ENCODE peak calls at places on chromosomes 5 and 9, in five cellular contexts. R is sigmoid colon, P is heart left ventricle, W is neural progenitor cell, X is aorta. H is an unnamed sample. For H3K9me3 and H3K27me3, the result is how much of the 10 kb centered on the place peaks cover.

GRCh38 chr5:113227798-113228197 is 207.0 kb downstream of the TSSK1B start:
- DNase-seq in R (no peak), P (no peak), W (no peak), X (no peak), H (no peak)

GRCh38 chr5:131634666-131634995 is 398 bp downstream of the RAPGEF6 start:
- DNase-seq in R (no peak), P (peak), W (peak), X (peak), H (peak)

GRCh38 chr5:61809651-61810050 is 477.6 kb downstream of the ZSWIM6 start:
- DNase-seq in R (no peak), P (no peak), W (no peak), X (no peak), H (no peak)

GRCh38 chr5:143896471-143896870 is 84.5 kb downstream of the HMHB1 start:
- DNase-seq in R (no peak), P (no peak), W (no peak), X (no peak), H (no peak)

GRCh38 chr9:35736201-35736633 is 3.8 kb downstream of the CREB3 start:
- DNase-seq in R (peak), P (peak), W (peak), X (no peak), H (peak)

GRCh38 chr5:87877023-87877422 is 391.6 kb downstream of the TMEM161B start:
- DNase-seq in R (no peak), P (no peak), W (no peak), X (no peak), H (no peak)

GRCh38 chr5:161414037-161414436 is 132.5 kb downstream of the GABRB2 start:
- DNase-seq in R (no peak), P (no peak), W (no peak), X (no peak), H (no peak)

GRCh38 chr5:132364319-132364718 is 5.2 kb upstream of the SLC22A5 start:
- DNase-seq in R (no peak), P (peak), W (no peak), X (no peak), H (no peak)

GRCh38 chr5:141084487-141084989 is 9.9 kb upstream of the PCDHB2 start:
- DNase-seq in R (no peak), P (peak), W (peak), X (no peak), H (peak)

GRCh38 chr9:34809504-34810186 is 99.7 kb upstream of the CCL21 start:
- DNase-seq in R (no peak), P (peak), W (peak), X (no peak), H (no peak)

GRCh38 chr5:138898336-138898735 is 23.2 kb upstream of the LRRTM2 start:
- DNase-seq in R (no peak), P (no peak), W (no peak), X (no peak), H (no peak)

GRCh38 chr5:138900281-138900965 is 25.3 kb upstream of the LRRTM2 start:
- DNase-seq in R (no peak), P (no peak), W (no peak), X (no peak), H (no peak)

GRCh38 chr5:138898742-138899141 is 23.6 kb upstream of the LRRTM2 start:
- DNase-seq in R (no peak), P (no peak), W (no peak), X (no peak), H (no peak)

GRCh38 chr5:138903113-138903789 is 28.1 kb upstream of the LRRTM2 start:
- DNase-seq in R (no peak), P (no peak), W (no peak), X (no peak), H (no peak)

GRCh38 chr5:138901716-138902115 is 26.6 kb upstream of the LRRTM2 start:
- DNase-seq in R (no peak), P (no peak), W (peak), X (no peak), H (no peak)
- H3K27ac ChIP-seq in R (no peak), P (peak), W (no peak), X (no peak), H (no peak)

DNA sequence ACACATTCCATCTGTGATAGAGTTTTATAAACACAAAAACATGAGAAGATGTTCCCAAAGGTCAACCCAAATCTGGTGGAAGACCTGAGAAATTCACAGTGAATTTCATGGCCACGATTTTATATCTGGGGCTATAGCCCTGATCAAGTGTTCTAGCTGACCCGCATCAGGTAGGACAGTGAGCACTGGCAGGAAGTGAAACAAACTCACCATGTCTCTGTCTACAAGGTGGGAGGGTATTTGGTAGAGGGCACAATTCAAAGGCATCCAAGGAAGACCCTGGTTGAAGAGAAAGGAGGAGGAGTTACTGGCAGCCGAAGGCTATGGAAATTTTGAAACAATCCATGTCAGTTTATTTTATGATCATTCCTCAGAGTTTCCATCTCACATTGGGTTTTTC is 611.8 kb upstream of the CLINT1 start:
- DNase-seq in R (no peak), P (no peak), W (no peak), X (no peak), H (no peak)
- H3K9me3 ChIP-seq in R (under half), P (under half), W (under half), X (under half), H (under half)

GRCh38 chr5:54868511-54869483 is 116.6 kb downstream of the ESM1 start:
- DNase-seq in R (no peak), P (no peak), W (no peak), X (no peak), H (no peak)
- H3K27me3 ChIP-seq in R (under half), P (under half), W (under half), X (under half), H (under half)

DNA sequence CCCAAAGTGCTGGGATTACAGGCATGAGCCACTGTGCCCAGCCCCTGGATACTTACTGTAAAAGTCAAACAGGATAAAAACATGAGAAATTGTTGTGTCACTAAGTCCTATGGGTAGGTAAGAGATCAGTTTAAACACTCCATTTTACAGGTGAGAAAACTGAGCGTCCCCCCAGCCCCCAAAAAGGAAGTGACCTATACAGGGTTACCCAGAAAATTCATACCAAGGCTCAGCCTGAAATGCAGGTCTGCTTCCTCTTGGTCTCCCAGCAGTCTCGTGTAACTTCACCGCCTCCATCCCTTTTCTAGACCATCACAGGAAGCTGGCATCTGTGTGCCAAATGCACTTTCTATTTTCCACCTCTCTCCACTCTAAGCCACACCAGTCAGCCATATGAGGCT is 57.2 kb downstream of the TMOD1 start:
- DNase-seq in R (no peak), P (no peak), W (no peak), X (no peak), H (no peak)
- H3K27ac ChIP-seq in R (peak), P (peak), W (no peak), X (no peak), H (no peak)

DNA sequence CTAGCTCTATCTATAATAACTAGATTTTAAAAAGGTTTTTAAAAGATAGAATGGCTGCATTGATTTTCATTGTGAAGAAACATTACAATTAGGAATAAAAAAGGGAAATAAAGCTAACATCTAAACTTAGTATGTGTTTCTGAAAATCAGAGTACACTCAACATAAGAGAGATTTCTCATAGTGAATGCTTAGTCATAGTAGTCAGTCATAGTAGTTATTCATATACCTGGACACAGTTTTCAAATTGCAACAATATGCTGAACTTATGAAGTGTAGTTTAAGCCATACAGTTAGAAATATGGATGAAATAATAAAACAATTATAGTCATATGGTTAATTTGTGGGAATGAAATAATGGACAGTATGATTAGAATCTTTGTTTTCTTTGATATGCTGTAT is 273.0 kb upstream of the CTNND2 start:
- DNase-seq in R (no peak), P (no peak), W (no peak), X (no peak), H (no peak)
- H3K9me3 ChIP-seq in R (under half), P (under half), W (under half), X (under half), H (under half)

H was measured in CD8-positive, alpha-beta memory T cell.